ENCODE peak calls at places on chromosomes 13 and 19, in six cellular contexts. C is left lung, D is mesendoderm, V is heart left ventricle, Z is kidney, W is heart right ventricle. E is an unnamed sample.

GRCh38 chr13:21148557-21149258 is 27.6 kb downstream of the SKA3 start:
- DNase-seq in C (no peak), Z (no peak), W (no peak), V (no peak), D (no peak), E (no peak)

GRCh38 chr13:111202149-111202548 is 87.0 kb downstream of the ARHGEF7 start:
- DNase-seq in W (no peak), Z (no peak), C (no peak), D (peak; percentile 66), V (no peak), E (no peak)

GRCh38 chr19:15540435-15540834 is 32.1 kb downstream of the CYP4F22 start:
- DNase-seq in C (no peak), W (no peak), V (no peak), D (no peak), Z (no peak), E (no peak)

GRCh38 chr13:81458211-81458610 is 1117.3 kb upstream of the SPRY2 start:
- DNase-seq in D (no peak), C (no peak), Z (no peak), W (no peak), V (no peak), E (no peak)

GRCh38 chr19:16202320-16203255 is 4.9 kb downstream of the AP1M1 start:
- DNase-seq in Z (no peak), W (no peak), C (no peak), V (no peak), D (no peak), E (no peak)

GRCh38 chr13:100129605-100130004 is 40.7 kb downstream of the PCCA start:
- DNase-seq in D (peak; percentile 67), V (no peak), Z (no peak), C (no peak), W (no peak), E (no peak)

GRCh38 chr19:13841339-13842293 is 35.3 kb upstream of the NANOS3 start:
- DNase-seq in C (peak; percentile 92), Z (peak; percentile 93), V (peak; percentile 73), W (peak; percentile 74), D (no peak), E (no peak)

GRCh38 chr13:75537401-75538365 is at the start of gene COMMD6:
- DNase-seq in Z (peak; percentile 93), V (peak; percentile 82), W (peak; percentile 75), C (peak; percentile 94), D (peak; percentile 96), E (peak; percentile 56)

GRCh38 chr19:49676136-49676689 is 858 bp upstream of the PRMT1 start:
- DNase-seq in W (peak; percentile 92), D (peak; percentile 98), Z (peak; percentile 94), V (peak; percentile 88), C (peak; percentile 81), E (peak; percentile 81)

GRCh38 chr19:6216996-6217751 is 62.6 kb downstream of the MLLT1 start:
- DNase-seq in C (peak; percentile 76), Z (peak; percentile 78), V (no peak), W (peak; percentile 50), D (peak; percentile 98), E (no peak)

GRCh38 chr19:23887642-23888041 is 27.0 kb upstream of the ZNF726 start:
- DNase-seq in V (no peak), C (no peak), Z (no peak), D (no peak), W (no peak), E (no peak)

GRCh38 chr13:107927557-107927956 is 287.8 kb downstream of the LIG4 start:
- DNase-seq in D (no peak), Z (no peak), V (no peak), W (no peak), C (no peak), E (no peak)

GRCh38 chr19:18594824-18595373 is 6.3 kb downstream of the REX1BD start:
- DNase-seq in Z (no peak), C (peak; percentile 70), V (no peak), D (no peak), W (no peak), E (no peak)

GRCh38 chr13:60229708-60230272 is 66.1 kb upstream of the DIAPH3 start:
- DNase-seq in D (no peak), C (no peak), Z (no peak), V (no peak), W (no peak), E (no peak)

GRCh38 chr19:48397636-48398328 is 4.3 kb downstream of the GRIN2D start:
- DNase-seq in V (no peak), W (no peak), D (peak; percentile 34), Z (no peak), C (no peak), E (no peak)

GRCh38 chr19:41230067-41230857 is 11.2 kb downstream of the AXL start:
- DNase-seq in C (no peak), Z (no peak), D (no peak), V (no peak), W (no peak), E (no peak)

GRCh38 chr13:40389081-40389641 is 277.3 kb downstream of the FOXO1 start:
- DNase-seq in W (no peak), D (no peak), Z (no peak), C (no peak), V (no peak), E (no peak)

GRCh38 chr13:46522692-46523040 is 30.3 kb upstream of the LRCH1 start:
- DNase-seq in C (no peak), V (no peak), Z (no peak), W (no peak), D (peak; percentile 11), E (no peak)

GRCh38 chr13:26895081-26895807 is 134.7 kb upstream of the GPR12 start:
- DNase-seq in Z (peak; percentile 27), D (peak; percentile 35), V (no peak), W (no peak), C (no peak), E (no peak)

GRCh38 chr19:55383279-55383788 is 758 bp downstream of the TMEM238 start:
- DNase-seq in Z (no peak), C (no peak), D (no peak), W (no peak), V (no peak), E (no peak)

GRCh38 chr13:39035799-39036198 is 2.1 kb downstream of the PROSER1 start:
- DNase-seq in C (no peak), D (no peak), Z (no peak), W (no peak), V (no peak), E (no peak)

GRCh38 chr13:37306778-37307544 is 201.5 kb upstream of the CSNK1A1L start:
- DNase-seq in D (no peak), V (no peak), Z (no peak), C (no peak), W (no peak), E (peak; percentile 91)

DNA sequence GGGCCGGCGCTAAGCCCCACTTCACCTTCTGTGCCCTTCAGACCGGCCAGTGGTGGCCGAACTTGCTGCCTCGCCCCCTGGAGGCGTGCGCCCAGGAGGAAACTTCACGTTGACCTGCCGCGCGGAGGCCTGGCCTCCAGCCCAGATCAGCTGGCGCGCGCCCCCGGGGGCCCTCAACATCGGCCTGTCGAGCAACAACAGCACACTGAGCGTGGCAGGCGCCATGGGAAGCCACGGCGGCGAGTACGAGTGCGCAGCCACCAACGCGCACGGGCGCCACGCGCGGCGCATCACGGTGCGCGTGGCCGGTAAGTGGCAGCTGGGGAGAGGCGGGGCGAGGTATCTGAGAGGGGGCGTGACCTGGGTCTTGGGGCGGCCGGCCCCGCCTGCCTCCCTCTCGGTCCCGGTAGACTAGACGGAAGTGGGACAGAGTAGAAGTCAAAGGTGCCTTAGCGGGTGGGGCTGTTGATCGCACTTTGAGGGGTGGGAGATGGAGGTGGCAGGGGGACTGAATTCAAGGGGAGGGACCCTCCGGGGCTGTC is 5.6 kb downstream of the ICAM5 start:
- DNase-seq in V (no peak), Z (no peak), W (no peak), D (peak; percentile 40), C (peak; percentile 94), E (no peak)
- H3K4me3 ChIP-seq in V (peak overlapping the region; percentile 51), Z (no peak overlapping the region), W (peak overlapping the region; percentile 24), D (no peak overlapping the region), C (peak overlapping the region; percentile 40), E (no peak overlapping the region)

GRCh38 chr19:17454579-17454978 is 6.1 kb upstream of the TMEM221 start:
- DNase-seq in W (no peak), Z (no peak), V (no peak), D (no peak), C (peak; percentile 43), E (no peak)

GRCh38 chr19:17451820-17452219 is 3.4 kb upstream of the TMEM221 start:
- DNase-seq in V (no peak), Z (no peak), W (no peak), D (no peak), C (no peak), E (no peak)

GRCh38 chr19:17447704-17448189 is 721 bp downstream of the TMEM221 start:
- DNase-seq in V (no peak), W (no peak), C (peak; percentile 14), D (no peak), Z (no peak), E (no peak)

GRCh38 chr19:17448190-17448967 is at the start of gene TMEM221:
- DNase-seq in C (peak; percentile 81), Z (no peak), V (peak; percentile 35), W (peak; percentile 42), D (peak; percentile 66), E (no peak)

GRCh38 chr19:17450264-17451075 is 2.0 kb upstream of the TMEM221 start:
- DNase-seq in D (no peak), C (no peak), Z (no peak), V (no peak), W (no peak), E (no peak)
- H3K4me3 ChIP-seq in D (no peak overlapping the region), C (no peak overlapping the region), Z (no peak overlapping the region), V (no peak overlapping the region), W (no peak overlapping the region), E (no peak overlapping the region)

DNA sequence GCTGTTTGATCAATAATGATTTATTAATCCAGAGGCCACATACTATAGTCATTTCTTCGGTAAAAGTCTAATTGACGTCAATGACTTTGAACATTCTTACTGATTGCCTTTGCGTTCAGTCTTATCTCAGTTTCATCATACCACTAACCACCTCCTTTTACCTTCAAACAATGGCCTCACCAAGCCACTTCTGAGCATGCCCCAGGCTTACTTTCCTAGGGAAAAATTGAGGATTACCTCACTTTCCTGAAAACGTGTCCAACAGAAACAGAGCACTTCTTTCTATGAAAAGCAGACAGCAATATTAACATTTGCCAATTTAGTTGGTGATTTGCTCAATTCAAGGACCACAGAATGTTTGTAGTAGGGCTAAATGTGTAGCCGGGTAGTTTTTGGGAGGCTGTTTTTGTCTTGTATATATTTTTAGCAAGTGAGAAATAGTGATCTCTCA is 157.6 kb downstream of the KLF5 start:
- DNase-seq in C (no peak), V (no peak), W (no peak), D (no peak), Z (no peak), E (peak; percentile 95)
- H3K4me3 ChIP-seq in C (no peak overlapping the region), V (no peak overlapping the region), W (no peak overlapping the region), D (no peak overlapping the region), Z (no peak overlapping the region), E (no peak overlapping the region)

DNA sequence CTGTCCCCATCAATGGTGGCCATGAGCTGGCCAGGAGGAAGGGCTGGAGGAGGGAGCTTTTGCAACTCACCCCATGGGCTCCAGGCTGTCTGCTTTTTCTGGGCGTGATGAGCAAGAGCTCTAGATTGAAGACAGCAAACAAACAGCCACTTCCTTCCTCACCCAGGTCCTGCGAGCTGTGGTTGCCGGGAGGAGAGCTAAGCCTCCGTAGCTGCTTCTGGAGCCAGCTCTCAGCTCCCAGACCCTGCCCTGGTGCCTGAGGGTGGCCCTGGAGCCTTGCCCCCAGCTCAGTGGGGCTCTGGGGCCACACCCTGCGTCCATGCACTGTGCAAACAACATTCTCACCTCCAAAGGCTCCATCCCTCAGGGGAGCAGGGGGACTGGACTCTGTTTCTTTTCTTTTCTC is 6.2 kb downstream of the MYO1F start:
- DNase-seq in D (no peak), C (peak; percentile 89), W (peak; percentile 29), V (no peak), Z (no peak), E (no peak)
- H3K4me3 ChIP-seq in D (no peak overlapping the region), C (peak overlapping the region; percentile 25), W (no peak overlapping the region), V (peak overlapping the region; percentile 40), Z (no peak overlapping the region), E (no peak overlapping the region)

E was measured in AG09309.